ENCODE peak calls at places on chromosome 14, in ten cellular contexts. C is NCI-H774, T is astrocyte of the cerebellum, B is T-helper 9 cell, X is A673, Z is NCI-H1092 treated with DMSO at 0.1 percent for 48 hours, W is lower lobe of right lung, O is small intestine, Q is SW 1271, M is HuH-7.5. R is an unnamed sample.

GRCh38 chr14:75493580-75494130 is 28.6 kb upstream of the BATF start:
- DNase-seq in C (no peak), T (no peak), B (no peak), X (no peak), Z (no peak), W (no peak), O (no peak), Q (no peak), M (no peak), R (peak; percentile 75)

GRCh38 chr14:96638041-96638855 is 136.1 kb downstream of the PAPOLA start:
- DNase-seq in C (no peak), T (no peak), B (no peak), X (no peak), Z (no peak), W (no peak), O (no peak), Q (no peak), M (no peak), R (no peak)

GRCh38 chr14:90354551-90355298 is 23.0 kb upstream of the NRDE2 start:
- DNase-seq in C (no peak), T (no peak), B (no peak), X (no peak), Z (no peak), W (no peak), O (no peak), Q (no peak), M (no peak), R (peak; percentile 59)

GRCh38 chr14:104117341-104118005 is 20.9 kb upstream of the KIF26A start:
- DNase-seq in C (no peak), T (no peak), B (no peak), X (no peak), Z (no peak), W (peak; percentile 54), O (peak; percentile 52), Q (no peak), M (no peak), R (no peak)

GRCh38 chr14:90554341-90554740 is 157.5 kb downstream of the CALM1 start:
- DNase-seq in C (peak; percentile 22), T (no peak), B (no peak), X (no peak), Z (peak; percentile 78), W (peak; percentile 70), O (no peak), Q (no peak), M (no peak), R (no peak)

GRCh38 chr14:99509871-99510555 is 28.8 kb downstream of the CCNK start:
- DNase-seq in C (no peak), T (no peak), B (no peak), X (no peak), Z (no peak), W (no peak), O (no peak), Q (no peak), M (no peak), R (no peak)

GRCh38 chr14:102317564-102318248 is 1.8 kb upstream of the ZNF839 start:
- DNase-seq in C (peak; percentile 42), T (no peak), B (no peak), X (peak; percentile 83), Z (peak; percentile 43), W (no peak), O (peak; percentile 70), Q (peak; percentile 34), M (no peak), R (no peak)

GRCh38 chr14:104864267-104865068 is 600 bp upstream of the CEP170B start:
- DNase-seq in C (peak; percentile 45), T (no peak), B (no peak), X (peak; percentile 25), Z (no peak), W (peak; percentile 81), O (peak; percentile 98), Q (no peak), M (peak; percentile 79), R (no peak)

GRCh38 chr14:101070540-101071492 is 167.3 kb upstream of the RTL1 start:
- DNase-seq in C (no peak), T (no peak), B (no peak), X (no peak), Z (no peak), W (no peak), O (no peak), Q (no peak), M (no peak), R (no peak)

GRCh38 chr14:52338282-52338681 is 24.2 kb downstream of the PTGER2 start:
- DNase-seq in C (no peak), T (no peak), B (no peak), X (no peak), Z (no peak), W (no peak), O (no peak), Q (peak; percentile 48), M (no peak), R (peak; percentile 88)

GRCh38 chr14:80973918-80974317 is 18.5 kb downstream of the TSHR start:
- DNase-seq in C (no peak), T (peak; percentile 68), B (no peak), X (no peak), Z (peak; percentile 82), W (no peak), O (no peak), Q (no peak), M (no peak), R (no peak)

GRCh38 chr14:68998062-68998461 is 19.0 kb upstream of the ACTN1 start:
- DNase-seq in C (no peak), T (no peak), B (no peak), X (no peak), Z (no peak), W (no peak), O (no peak), Q (no peak), M (no peak), R (no peak)

GRCh38 chr14:93898731-93899130 is 28.4 kb upstream of the FAM181A start:
- DNase-seq in C (no peak), T (no peak), B (no peak), X (no peak), Z (no peak), W (no peak), O (no peak), Q (no peak), M (no peak), R (no peak)

R was measured in amniotic epithelial cell.